ENCODE peak calls at places on chromosomes 5 and 9, in nine cellular contexts. M, R, O, B, P, F, J, S and I are unnamed samples.

GRCh38 chr9:131720330-131720729 is 19.5 kb downstream of the RAPGEF1 start:
- DNase-seq in B (no peak), O (no peak), F (no peak), M (no peak), J (no peak), S (no peak), R (no peak), P (no peak), I (no peak)

GRCh38 chr5:31854625-31855526 is 215.9 kb downstream of the PDZD2 start:
- DNase-seq in R (peak; percentile 47), J (peak; percentile 57), M (peak; percentile 82), O (no peak), B (no peak), S (no peak), P (peak; percentile 65), F (no peak), I (no peak)

GRCh38 chr9:110282023-110282766 is 25.9 kb upstream of the TXN start:
- DNase-seq in R (peak; percentile 56), B (no peak), M (no peak), J (no peak), S (peak; percentile 28), O (no peak), F (no peak), P (no peak), I (no peak)

GRCh38 chr9:95746408-95747165 is 128.9 kb upstream of the ERCC6L2 start:
- DNase-seq in M (no peak), O (no peak), P (no peak), J (no peak), B (no peak), F (no peak), S (peak; percentile 71), R (no peak), I (no peak)

GRCh38 chr9:98958271-98958989 is 14.7 kb downstream of the COL15A1 start:
- DNase-seq in B (no peak), M (no peak), F (peak; percentile 94), S (no peak), O (no peak), R (peak; percentile 87), P (no peak), J (no peak), I (peak; percentile 99)

GRCh38 chr5:131515348-131515747 is 119.7 kb downstream of the RAPGEF6 start:
- DNase-seq in O (no peak), F (no peak), P (no peak), M (no peak), J (no peak), B (no peak), R (no peak), S (no peak), I (no peak)

GRCh38 chr5:21644032-21644431 is 1209.1 kb downstream of the CDH12 start:
- DNase-seq in O (no peak), M (no peak), R (no peak), P (no peak), B (no peak), S (no peak), F (no peak), J (no peak), I (no peak)

GRCh38 chr5:95864456-95864855 is 41.9 kb upstream of the GLRX start:
- DNase-seq in O (no peak), P (no peak), J (no peak), M (no peak), F (no peak), B (no peak), S (no peak), R (no peak), I (no peak)

GRCh38 chr9:38315085-38315595 is 77.4 kb upstream of the ALDH1B1 start:
- DNase-seq in M (no peak), J (no peak), S (no peak), B (no peak), P (no peak), O (no peak), R (no peak), F (no peak), I (no peak)

GRCh38 chr5:69083412-69083811 is 10.4 kb upstream of the SLC30A5 start:
- DNase-seq in R (no peak), B (no peak), O (peak; percentile 73), F (no peak), S (peak; percentile 62), J (no peak), P (no peak), M (peak; percentile 26), I (no peak)

GRCh38 chr5:169265888-169266287 is 35.1 kb downstream of the SLIT3 start:
- DNase-seq in M (no peak), J (no peak), O (no peak), P (no peak), S (no peak), B (no peak), F (no peak), R (no peak), I (no peak)

GRCh38 chr5:8176101-8176693 is 307.2 kb downstream of the MTRR start:
- DNase-seq in R (no peak), M (no peak), J (no peak), B (no peak), F (no peak), P (no peak), S (no peak), O (no peak), I (no peak)

GRCh38 chr5:76145945-76146344 is 62.8 kb downstream of the SV2C start:
- DNase-seq in S (peak; percentile 16), F (no peak), R (no peak), J (no peak), P (no peak), B (no peak), O (peak; percentile 19), M (peak; percentile 15), I (no peak)

DNA sequence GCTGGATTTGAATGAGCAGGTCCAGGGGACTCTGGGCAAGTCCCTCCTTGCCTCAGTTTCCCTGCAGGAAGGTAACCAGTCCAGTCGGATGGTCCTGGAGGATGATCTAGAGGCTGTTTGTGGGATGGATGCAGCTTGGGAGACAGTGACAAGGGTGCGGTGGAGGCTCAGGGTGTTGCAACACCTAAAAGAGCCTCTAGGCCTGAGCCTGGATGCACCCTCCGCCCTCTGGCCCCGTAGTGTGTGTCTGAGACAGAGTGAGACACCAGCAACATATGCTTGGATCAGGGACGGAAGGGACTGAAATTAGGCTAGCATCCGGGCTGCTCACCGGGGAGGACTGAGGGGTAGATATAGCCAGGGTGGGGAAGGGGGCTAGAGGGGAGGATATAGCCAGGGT is 1.1 kb downstream of the CRAT start:
- DNase-seq in B (no peak), S (peak; percentile 41), J (no peak), O (peak; percentile 50), F (no peak), M (peak; percentile 46), P (no peak), R (no peak), I (no peak)
- TF ChIP-seq CTCF in B (no peak), S (no peak), J (no peak), O (no peak), F (no peak), M (no peak), P (no peak), R (no peak), I (no peak)

GRCh38 chr5:37694867-37695266 is 145.0 kb downstream of the GDNF start:
- DNase-seq in O (no peak), B (no peak), F (no peak), J (no peak), P (no peak), S (no peak), R (no peak), M (no peak), I (no peak)
- H3K4me3 ChIP-seq in O (no peak overlapping the region), B (no peak overlapping the region), F (no peak overlapping the region), J (no peak overlapping the region), P (no peak overlapping the region), S (no peak overlapping the region), R (no peak overlapping the region), M (no peak overlapping the region), I (no peak overlapping the region)

DNA sequence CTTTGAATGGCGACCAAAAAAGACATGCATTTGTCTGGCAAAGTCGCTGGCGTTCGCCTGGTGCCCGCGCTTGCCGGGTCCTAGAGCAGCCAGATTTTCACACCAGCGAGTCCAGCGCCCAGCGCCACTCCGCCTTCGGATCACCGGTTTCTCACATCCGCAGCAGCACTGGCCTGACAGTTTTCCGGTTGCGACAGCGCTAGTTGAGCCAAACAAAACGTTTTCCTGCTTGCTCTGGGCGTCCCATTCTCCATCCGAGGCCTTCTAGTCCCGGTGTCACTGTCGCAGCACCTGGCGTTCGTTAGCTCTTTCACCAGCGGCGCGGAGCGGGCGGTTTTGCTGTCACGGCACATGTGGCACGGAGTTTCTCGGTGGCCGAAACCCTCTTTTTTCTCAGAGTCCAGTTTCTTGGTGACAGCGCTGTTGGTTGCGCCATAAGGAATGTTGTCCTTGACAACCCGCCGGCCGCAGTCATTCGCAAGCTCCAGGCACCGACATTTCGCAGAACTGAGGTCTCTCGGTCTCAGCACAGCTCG is 48.0 kb downstream of the ANXA2R start:
- DNase-seq in O (peak; percentile 65), P (peak; percentile 91), S (peak; percentile 71), M (no peak), F (no peak), B (peak; percentile 93), R (peak; percentile 82), J (no peak), I (peak; percentile 31)
- H3K27me3 ChIP-seq in O (peaks cover 20% of the 10 kb centered on the region), P (peaks cover 62% of the 10 kb centered on the region), S (no peaks in the 10 kb centered on the region), M (peaks cover 89% of the 10 kb centered on the region), F (no peaks in the 10 kb centered on the region), B (no peaks in the 10 kb centered on the region), R (no peaks in the 10 kb centered on the region), J (peaks cover 77% of the 10 kb centered on the region), I (no peaks in the 10 kb centered on the region)

GRCh38 chr5:150615141-150615699 is 25.2 kb upstream of the SYNPO start:
- DNase-seq in B (peak; percentile 85), R (peak; percentile 83), P (peak; percentile 87), S (no peak), M (peak; percentile 59), J (no peak), F (no peak), O (peak; percentile 66), I (no peak)

GRCh38 chr5:150612905-150613670 is 27.4 kb upstream of the SYNPO start:
- DNase-seq in B (no peak), F (no peak), O (peak; percentile 70), P (no peak), S (no peak), R (peak; percentile 49), M (no peak), J (no peak), I (no peak)

GRCh38 chr5:150612405-150612804 is 28.1 kb upstream of the SYNPO start:
- DNase-seq in J (no peak), P (peak; percentile 73), M (no peak), R (no peak), B (no peak), O (peak; percentile 63), F (no peak), S (no peak), I (no peak)

GRCh38 chr5:150614651-150615040 is 25.8 kb upstream of the SYNPO start:
- DNase-seq in F (no peak), R (no peak), S (no peak), O (no peak), B (no peak), J (no peak), M (no peak), P (no peak), I (no peak)

DNA sequence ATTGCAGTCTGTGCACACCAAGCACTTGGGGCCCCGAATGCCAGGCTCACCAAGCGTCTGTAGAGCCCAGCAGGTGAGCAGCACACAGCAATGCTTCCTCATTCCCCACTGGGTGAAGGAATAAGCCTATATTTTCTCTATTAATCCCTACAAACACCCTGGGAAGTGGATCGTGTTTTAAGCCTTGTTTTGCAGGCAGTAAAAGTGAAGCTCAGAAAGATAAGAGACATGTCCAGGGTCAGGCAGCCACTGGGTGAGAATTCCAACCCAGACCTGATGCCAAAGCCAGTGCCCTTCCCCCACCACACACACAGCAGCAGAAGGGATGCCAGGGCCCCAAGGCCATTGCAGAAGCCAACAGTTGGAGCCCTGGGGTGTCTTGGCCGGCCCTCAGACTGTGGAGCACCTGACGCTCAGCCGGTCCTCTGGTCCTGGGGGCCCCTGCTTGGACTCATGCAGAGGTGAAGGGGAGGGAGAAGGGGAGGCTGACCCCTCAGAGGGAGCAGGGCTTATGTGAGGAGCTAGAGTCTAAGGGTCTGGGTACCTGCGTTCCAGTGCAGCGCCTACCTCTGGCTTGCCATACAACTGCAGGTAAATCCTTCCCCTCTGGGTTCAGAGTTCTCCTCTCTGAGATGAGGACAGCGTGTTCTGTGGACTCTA is 26.3 kb upstream of the SYNPO start:
- DNase-seq in R (no peak), J (no peak), M (no peak), S (no peak), F (no peak), B (peak; percentile 92), P (no peak), O (no peak), I (no peak)
- TF ChIP-seq CTCF in R (no peak), J (no peak), M (peak; percentile 33), S (peak; percentile 52), F (no peak), B (peak; percentile 27), P (peak; percentile 39), O (no peak), I (no peak)